ENCODE peak calls at places on chromosomes 2 and 18, in five cellular contexts. W, I, A, X and U are unnamed samples.

GRCh38 chr18:46917808-46918600 is 602 bp downstream of the KATNAL2 start:
- DNase-seq in A (peak; percentile 10), W (peak; percentile 61), X (peak; percentile 28), I (no peak), U (no peak)

GRCh38 chr18:75489493-75490190 is 62.1 kb upstream of the SMIM21 start:
- DNase-seq in A (peak; percentile 86), X (no peak), I (peak; percentile 78), W (no peak), U (no peak)

GRCh38 chr2:222320441-222321395 is 21.9 kb upstream of the PAX3 start:
- DNase-seq in W (peak; percentile 66), A (no peak), X (no peak), I (no peak), U (no peak)

GRCh38 chr18:62710417-62710816 is 4.9 kb upstream of the PHLPP1 start:
- DNase-seq in W (no peak), A (no peak), X (no peak), I (no peak), U (no peak)

GRCh38 chr2:216131175-216131926 is 22.2 kb downstream of the XRCC5 start:
- DNase-seq in X (no peak), W (no peak), I (no peak), A (no peak), U (no peak)

GRCh38 chr2:118609138-118609537 is 238.3 kb downstream of the EN1 start:
- DNase-seq in I (no peak), X (no peak), W (no peak), A (no peak), U (no peak)

GRCh38 chr2:136874258-136874657 is 108.9 kb downstream of the THSD7B start:
- DNase-seq in I (no peak), X (no peak), W (peak; percentile 42), A (peak; percentile 11), U (peak; percentile 2)

GRCh38 chr2:120441351-120441700 is 95.4 kb downstream of the INHBB start:
- DNase-seq in X (no peak), A (no peak), I (no peak), W (no peak), U (no peak)

GRCh38 chr18:11154369-11154982 is 5.1 kb upstream of the PIEZO2 start:
- DNase-seq in W (peak; percentile 60), A (peak; percentile 42), I (peak; percentile 58), X (no peak), U (peak; percentile 45)

GRCh38 chr18:21636769-21637168 is 24.7 kb downstream of the SNRPD1 start:
- DNase-seq in I (no peak), X (no peak), W (no peak), A (no peak), U (no peak)

GRCh38 chr2:241137276-241138190 is 11.7 kb downstream of the PASK start:
- DNase-seq in X (no peak), A (no peak), I (no peak), W (no peak), U (no peak)

GRCh38 chr2:224039080-224039769 is at the start of gene SERPINE2:
- DNase-seq in X (peak; percentile 55), A (peak; percentile 82), W (peak; percentile 79), I (no peak), U (no peak)

GRCh38 chr2:224034027-224034426 is 5.1 kb downstream of the SERPINE2 start:
- DNase-seq in I (no peak), W (no peak), A (no peak), X (no peak), U (no peak)

GRCh38 chr2:224038049-224038829 is 847 bp downstream of the SERPINE2 start:
- DNase-seq in I (no peak), A (peak; percentile 61), X (peak; percentile 18), W (peak; percentile 71), U (no peak)

GRCh38 chr2:224038830-224039079 is 331 bp downstream of the SERPINE2 start:
- DNase-seq in X (no peak), I (no peak), W (no peak), A (no peak), U (no peak)

GRCh38 chr2:224036731-224037376 is 2.2 kb downstream of the SERPINE2 start:
- DNase-seq in W (no peak), I (no peak), X (no peak), A (no peak), U (no peak)
- H3K4me3 ChIP-seq in W (no peak overlapping the region), I (no peak overlapping the region), X (peak overlapping the region; percentile 59), A (peak overlapping the region; percentile 8), U (no peak overlapping the region)

GRCh38 chr2:32009479-32010256 is 1.1 kb downstream of the MEMO1 start:
- DNase-seq in X (peak; percentile 35), W (peak; percentile 50), A (peak; percentile 35), I (no peak), U (no peak)

GRCh38 chr2:32012872-32013271 is 2.1 kb upstream of the MEMO1 start:
- DNase-seq in A (no peak), W (no peak), I (no peak), X (no peak), U (no peak)

GRCh38 chr2:32008811-32009478 is 1.9 kb downstream of the MEMO1 start:
- DNase-seq in W (peak; percentile 38), A (no peak), I (no peak), X (no peak), U (no peak)

GRCh38 chr2:32011566-32011960 is 755 bp upstream of the MEMO1 start:
- DNase-seq in I (no peak), A (no peak), X (no peak), W (no peak), U (no peak)

DNA sequence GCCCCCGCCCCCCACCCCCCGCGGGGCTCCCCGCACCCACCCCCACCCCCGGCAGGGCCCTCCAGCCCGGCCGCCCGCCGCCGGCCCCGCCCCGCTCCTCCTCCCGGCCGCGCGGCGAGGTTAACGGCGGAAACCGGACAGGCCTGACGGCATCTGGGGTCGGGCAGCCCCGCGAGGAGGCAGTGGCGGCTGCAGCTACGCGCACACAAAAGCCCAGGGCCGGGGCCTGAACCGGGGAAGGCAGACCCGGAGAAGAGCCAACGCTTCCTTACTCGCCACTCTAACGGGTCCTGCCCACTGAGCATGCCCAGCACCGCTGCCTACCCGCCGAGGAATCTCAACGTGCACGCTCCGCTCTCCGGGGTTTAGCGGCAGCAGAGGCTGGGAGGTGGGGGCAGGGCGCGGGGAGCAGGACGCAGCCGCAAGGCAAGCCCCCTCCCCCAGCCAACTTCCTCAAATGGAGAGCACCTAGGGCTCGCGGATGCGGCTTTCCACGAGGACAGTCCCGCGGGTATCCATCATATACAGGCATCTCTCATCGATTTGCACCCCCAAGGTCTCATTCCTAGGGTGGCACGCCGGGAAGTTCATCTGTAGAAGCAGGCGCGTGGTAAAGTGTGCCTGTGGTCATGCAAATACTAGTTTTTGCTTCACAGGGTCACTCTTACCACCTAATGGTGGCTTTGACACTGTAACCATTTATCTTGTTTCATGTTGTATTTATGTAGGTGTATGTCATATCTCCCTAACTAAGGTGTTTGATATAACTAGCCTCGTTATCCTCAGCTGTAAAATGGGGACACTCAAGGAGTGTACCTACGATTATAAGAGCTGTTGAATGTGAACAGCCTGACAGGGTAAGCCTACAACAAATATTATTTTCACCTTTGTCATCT is at the start of gene MEMO1:
- DNase-seq in W (peak; percentile 95), I (peak; percentile 84), X (peak; percentile 95), A (peak; percentile 97), U (peak; percentile 83)
- TF ChIP-seq CTCF in W (no peak), I (no peak), X (no peak), A (no peak), U (no peak)

GRCh38 chr2:15593327-15593705 is 1.6 kb downstream of the DDX1 start:
- DNase-seq in X (no peak), W (no peak), A (no peak), I (no peak), U (no peak)
- H3K4me3 ChIP-seq in X (peak overlapping the region; percentile 82), W (peak overlapping the region; percentile 55), A (peak overlapping the region; percentile 82), I (no peak overlapping the region), U (peak overlapping the region; percentile 77)

GRCh38 chr18:58056847-58057246 is 12.8 kb downstream of the NEDD4L start:
- DNase-seq in W (no peak), A (no peak), X (no peak), I (no peak), U (no peak)

GRCh38 chr18:58051765-58052460 is 7.9 kb downstream of the NEDD4L start:
- DNase-seq in A (no peak), X (no peak), W (no peak), I (no peak), U (no peak)

GRCh38 chr18:58052960-58053359 is 8.9 kb downstream of the NEDD4L start:
- DNase-seq in I (no peak), A (no peak), X (no peak), W (no peak), U (no peak)

GRCh38 chr18:58056159-58056558 is 12.1 kb downstream of the NEDD4L start:
- DNase-seq in X (no peak), W (no peak), A (no peak), I (no peak), U (no peak)

GRCh38 chr18:58054041-58054733 is 10.2 kb downstream of the NEDD4L start:
- DNase-seq in W (no peak), A (peak; percentile 26), I (peak; percentile 36), X (no peak), U (no peak)
- TF ChIP-seq CTCF in W (no peak), A (no peak), I (no peak), X (no peak), U (no peak)

GRCh38 chr2:234556848-234557573 is 60.1 kb upstream of the ARL4C start:
- DNase-seq in X (no peak), I (no peak), W (no peak), A (peak; percentile 42), U (no peak)

GRCh38 chr2:234559609-234560008 is 62.7 kb upstream of the ARL4C start:
- DNase-seq in I (no peak), X (no peak), A (peak; percentile 33), W (no peak), U (no peak)

GRCh38 chr2:234555161-234555560 is 58.3 kb upstream of the ARL4C start:
- DNase-seq in X (no peak), I (no peak), W (no peak), A (no peak), U (no peak)

GRCh38 chr2:234558642-234559041 is 61.8 kb upstream of the ARL4C start:
- DNase-seq in A (no peak), I (no peak), W (no peak), X (no peak), U (no peak)

GRCh38 chr2:234555616-234556249 is 58.9 kb upstream of the ARL4C start:
- DNase-seq in A (no peak), I (peak; percentile 39), X (no peak), W (no peak), U (no peak)
- H3K4me3 ChIP-seq in A (no peak overlapping the region), I (no peak overlapping the region), X (no peak overlapping the region), W (no peak overlapping the region), U (no peak overlapping the region)

GRCh38 chr18:13831864-13832508 is 8.0 kb downstream of the MC5R start:
- DNase-seq in I (no peak), W (no peak), X (no peak), A (peak; percentile 18), U (no peak)
- TF ChIP-seq CTCF in I (no peak), W (no peak), X (no peak), A (no peak), U (peak; percentile 59)

GRCh38 chr18:64090876-64091275 is 58.0 kb downstream of the LINC00305 start:
- DNase-seq in A (no peak), I (no peak), W (no peak), X (no peak), U (no peak)
- H3K4me3 ChIP-seq in A (no peak overlapping the region), I (no peak overlapping the region), W (no peak overlapping the region), X (no peak overlapping the region), U (no peak overlapping the region)